ENCODE peak calls at places on chromosomes 7 and 10, in ten cellular contexts. T is A549, F is stomach, I is ovary, P is transverse colon, H is tibial nerve, A is H1, C is K562, O is GM12878, R is sigmoid colon. W is an unnamed sample.

GRCh38 chr10:104120061-104120460 is 1.9 kb upstream of the SFR1 start:
- DNase-seq in T (no peak), I (no peak), P (no peak), O (no peak), F (no peak), A (no peak), R (no peak), C (no peak), H (no peak), W (no peak)

GRCh38 chr7:79361214-79361613 is 92.3 kb downstream of the MAGI2 start:
- DNase-seq in H (no peak), R (no peak), C (no peak), A (no peak), T (no peak), P (no peak), F (no peak), O (no peak), I (no peak), W (no peak)

GRCh38 chr7:44277851-44278250 is 47.5 kb downstream of the CAMK2B start:
- DNase-seq in H (no peak), A (no peak), O (no peak), F (no peak), I (peak; percentile 16), R (peak; percentile 57), T (no peak), P (peak; percentile 1), C (no peak), W (peak; percentile 75)

GRCh38 chr7:28605427-28605826 is 193.1 kb downstream of the CREB5 start:
- DNase-seq in A (no peak), P (no peak), F (no peak), I (no peak), R (no peak), C (no peak), T (no peak), H (no peak), O (no peak), W (no peak)

GRCh38 chr10:126468876-126469643 is 80.8 kb upstream of the ADAM12 start:
- DNase-seq in T (no peak), O (no peak), R (no peak), P (no peak), H (no peak), C (no peak), F (no peak), I (no peak), A (no peak), W (no peak)

GRCh38 chr7:139329119-139329518 is 12.0 kb upstream of the FMC1 start:
- DNase-seq in H (no peak), O (no peak), A (no peak), F (no peak), T (no peak), C (no peak), I (no peak), R (no peak), P (no peak), W (no peak)

GRCh38 chr7:95545007-95545615 is 51.2 kb downstream of the PDK4 start:
- DNase-seq in I (peak; percentile 41), F (peak; percentile 55), C (no peak), H (peak; percentile 72), T (peak; percentile 68), A (no peak), O (no peak), R (peak; percentile 83), P (peak; percentile 73), W (no peak)

GRCh38 chr7:135571834-135572233 is 14.1 kb downstream of the NUP205 start:
- DNase-seq in P (no peak), T (no peak), O (no peak), I (no peak), H (no peak), C (no peak), A (no peak), F (no peak), R (no peak), W (no peak)

GRCh38 chr7:149772236-149772820 is 1.1 kb downstream of the ZNF467 start:
- DNase-seq in C (peak; percentile 86), I (no peak), F (no peak), H (no peak), O (no peak), P (peak; percentile 25), T (peak; percentile 42), R (no peak), A (no peak), W (no peak)
- TF ChIP-seq EP300 in C (no peak), I (no peak), F (no peak), H (no peak), O (no peak), P (no peak), T (no peak), R (no peak), A (no peak), W (no peak)

GRCh38 chr10:110219884-110220283 is 12.5 kb downstream of the MXI1 start:
- DNase-seq in H (no peak), O (no peak), R (no peak), F (no peak), P (no peak), A (no peak), I (no peak), T (no peak), C (no peak), W (no peak)

GRCh38 chr10:110221044-110221720 is 13.8 kb downstream of the MXI1 start:
- DNase-seq in O (no peak), A (no peak), I (no peak), C (no peak), H (no peak), T (no peak), R (no peak), P (no peak), F (no peak), W (no peak)

GRCh38 chr10:110222896-110223675 is 15.7 kb downstream of the MXI1 start:
- DNase-seq in T (no peak), C (no peak), I (no peak), F (no peak), O (no peak), A (no peak), H (no peak), R (no peak), P (no peak), W (no peak)

GRCh38 chr10:110220383-110220782 is 13.0 kb downstream of the MXI1 start:
- DNase-seq in A (no peak), I (no peak), R (peak; percentile 74), H (no peak), C (no peak), P (no peak), F (peak; percentile 37), T (no peak), O (no peak), W (no peak)

DNA sequence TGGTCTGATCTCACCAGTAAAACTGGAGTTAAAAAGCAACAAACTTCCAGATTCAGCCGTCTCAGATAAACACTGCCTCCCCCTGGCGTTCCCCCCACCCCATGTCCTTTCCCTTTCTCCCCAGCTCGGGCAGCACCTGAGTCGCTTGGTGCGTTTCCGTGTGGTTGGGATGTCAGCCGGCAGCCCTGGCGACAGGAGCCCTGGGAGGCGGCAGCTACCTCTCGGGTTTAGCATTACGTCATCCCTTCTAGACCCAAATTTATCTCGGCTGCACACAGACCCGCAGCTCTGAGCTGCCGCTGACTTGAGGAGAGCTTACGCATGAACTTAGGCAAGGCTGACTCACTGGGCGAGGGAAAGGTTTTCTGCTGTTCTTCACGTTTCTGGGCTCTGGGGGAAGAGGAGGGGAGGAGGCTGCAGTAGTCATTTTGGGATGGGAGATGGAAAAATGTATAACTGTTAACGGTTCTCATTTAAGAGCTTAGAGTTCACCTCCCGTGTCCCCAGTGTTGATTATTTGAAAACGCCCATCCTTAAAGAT is 14.4 kb downstream of the MXI1 start:
- DNase-seq in F (peak; percentile 75), O (no peak), A (no peak), R (peak; percentile 95), C (peak; percentile 56), H (peak; percentile 67), I (peak; percentile 85), T (peak; percentile 31), P (peak; percentile 72), W (no peak)
- TF ChIP-seq POLR2A in F (peak; percentile 23), O (no peak), A (no peak), R (no peak), C (no peak), H (peak; percentile 64), I (peak; percentile 59), T (no peak), P (no peak), W (no peak)

GRCh38 chr10:43859016-43859525 is 210.4 kb upstream of the ZNF32 start:
- DNase-seq in I (no peak), A (no peak), C (no peak), P (no peak), F (no peak), H (no peak), R (no peak), T (no peak), O (no peak), W (no peak)

GRCh38 chr10:43856299-43856698 is 207.6 kb upstream of the ZNF32 start:
- DNase-seq in T (no peak), A (no peak), I (no peak), P (no peak), F (no peak), R (no peak), H (no peak), O (no peak), C (no peak), W (peak; percentile 37)

GRCh38 chr10:43854042-43854441 is 205.4 kb upstream of the ZNF32 start:
- DNase-seq in I (no peak), R (no peak), C (no peak), H (no peak), A (no peak), F (no peak), T (no peak), O (no peak), P (no peak), W (peak; percentile 58)

GRCh38 chr10:43855667-43856210 is 207.1 kb upstream of the ZNF32 start:
- DNase-seq in C (no peak), R (no peak), O (no peak), T (no peak), I (no peak), A (no peak), F (no peak), P (no peak), H (no peak), W (no peak)

DNA sequence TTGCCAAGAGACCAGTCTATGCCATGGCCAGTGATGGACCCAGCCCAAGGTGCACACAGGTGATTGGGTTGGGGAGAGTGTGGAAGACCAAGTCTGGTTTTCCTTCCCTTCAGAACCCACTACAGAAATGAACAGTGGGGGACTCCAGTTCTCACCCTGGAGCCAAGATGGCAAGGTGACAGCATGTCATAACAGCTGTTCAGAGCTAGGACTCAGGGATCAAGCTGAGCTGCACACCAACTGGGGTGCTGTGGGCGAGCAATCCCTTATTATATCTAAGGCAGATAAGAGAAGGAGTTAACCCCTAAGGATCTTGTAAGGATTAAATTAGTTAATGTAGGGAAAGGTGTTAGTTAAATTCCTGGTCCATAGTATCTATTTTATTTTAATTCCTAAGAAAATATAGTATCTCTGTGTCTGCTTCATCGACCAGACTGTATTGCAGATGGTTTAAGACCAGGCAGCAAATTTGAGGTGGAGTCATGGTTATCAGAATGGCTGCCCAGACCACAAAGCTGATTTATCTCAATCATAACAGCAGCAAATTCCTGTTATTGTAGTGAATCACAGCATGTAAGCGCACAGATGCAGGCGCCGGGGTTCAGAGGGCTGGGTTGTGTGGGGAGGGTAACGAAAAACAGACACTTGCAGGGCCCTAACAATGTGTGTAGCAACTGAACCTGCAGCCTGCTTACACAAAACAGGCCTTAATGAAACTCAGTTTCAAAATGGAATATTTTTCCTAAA is 208.7 kb upstream of the ZNF32 start:
- DNase-seq in A (no peak), C (no peak), O (no peak), T (no peak), P (no peak), I (no peak), R (no peak), H (no peak), F (no peak), W (no peak)
- H3K9me3 ChIP-seq in A (no peaks in the 10 kb centered on the region), C (no peaks in the 10 kb centered on the region), O (no peaks in the 10 kb centered on the region), T (no peaks in the 10 kb centered on the region), P (no peaks in the 10 kb centered on the region), I (no peaks in the 10 kb centered on the region), R (no peaks in the 10 kb centered on the region), H (no peaks in the 10 kb centered on the region), F (no peaks in the 10 kb centered on the region), W (no peaks in the 10 kb centered on the region)

GRCh38 chr7:101519324-101520017 is 109.6 kb downstream of the MYL10 start:
- DNase-seq in R (no peak), O (no peak), C (no peak), A (no peak), F (no peak), T (no peak), H (no peak), I (no peak), P (no peak), W (no peak)
- TF ChIP-seq EP300 in R (no peak), O (no peak), C (no peak), A (no peak), F (no peak), T (no peak), H (no peak), I (no peak), P (no peak), W (no peak)

W was measured in suprapubic skin.